ENCODE peak calls at places on chromosomes 3 and 15, in five cellular contexts. One of them, this sample, is unnamed.

GRCh38 chr3:138426211-138426610 is 8.2 kb upstream of the ESYT3 start:
- DNase-seq in fibroblast of lung: peak; percentile 40
- DNase-seq in epithelial cell of esophagus: peak; percentile 33
- DNase-seq in AG10803: peak; percentile 26
- DNase-seq in tibial nerve: no peak
- DNase-seq in this sample: peak; percentile 65

GRCh38 chr15:34987182-34987488 is 952 bp downstream of the ZNF770 start:
- DNase-seq in fibroblast of lung: no peak
- DNase-seq in epithelial cell of esophagus: peak; percentile 40
- DNase-seq in AG10803: no peak
- DNase-seq in tibial nerve: no peak
- DNase-seq in this sample: no peak

GRCh38 chr3:161689699-161690098 is 193.1 kb downstream of the OTOL1 start:
- DNase-seq in fibroblast of lung: no peak
- DNase-seq in epithelial cell of esophagus: no peak
- DNase-seq in AG10803: no peak
- DNase-seq in tibial nerve: no peak
- DNase-seq in this sample: no peak

GRCh38 chr3:13584427-13584891 is 35.5 kb downstream of the FBLN2 start:
- DNase-seq in fibroblast of lung: no peak
- DNase-seq in epithelial cell of esophagus: no peak
- DNase-seq in AG10803: no peak
- DNase-seq in tibial nerve: no peak
- DNase-seq in this sample: no peak

GRCh38 chr15:40877691-40878090 is 3.7 kb upstream of the RHOV start:
- DNase-seq in fibroblast of lung: no peak
- DNase-seq in epithelial cell of esophagus: peak; percentile 30
- DNase-seq in AG10803: peak; percentile 32
- DNase-seq in tibial nerve: no peak
- DNase-seq in this sample: no peak

GRCh38 chr3:45043715-45044299 is 17.7 kb downstream of the CLEC3B start:
- DNase-seq in fibroblast of lung: peak; percentile 93
- DNase-seq in epithelial cell of esophagus: peak; percentile 75
- DNase-seq in AG10803: peak; percentile 91
- DNase-seq in tibial nerve: no peak
- DNase-seq in this sample: peak; percentile 88

GRCh38 chr15:85581495-85581894 is 201.1 kb downstream of the AKAP13 start:
- DNase-seq in fibroblast of lung: no peak
- DNase-seq in epithelial cell of esophagus: no peak
- DNase-seq in AG10803: no peak
- DNase-seq in tibial nerve: no peak
- DNase-seq in this sample: no peak

GRCh38 chr15:100731259-100732156 is 129.1 kb downstream of the ASB7 start:
- DNase-seq in fibroblast of lung: no peak
- DNase-seq in epithelial cell of esophagus: peak; percentile 41
- DNase-seq in AG10803: peak; percentile 73
- DNase-seq in tibial nerve: no peak
- DNase-seq in this sample: no peak

GRCh38 chr3:147359177-147360062 is 46.9 kb downstream of the ZIC4 start:
- DNase-seq in fibroblast of lung: no peak
- DNase-seq in epithelial cell of esophagus: no peak
- DNase-seq in AG10803: no peak
- DNase-seq in tibial nerve: no peak
- DNase-seq in this sample: no peak

GRCh38 chr3:76998555-76998954 is 41.3 kb upstream of the ROBO2 start:
- DNase-seq in fibroblast of lung: no peak
- DNase-seq in epithelial cell of esophagus: peak; percentile 86
- DNase-seq in AG10803: no peak
- DNase-seq in tibial nerve: no peak
- DNase-seq in this sample: no peak

GRCh38 chr3:104820959-104821358 is 545.8 kb upstream of the ALCAM start:
- DNase-seq in fibroblast of lung: no peak
- DNase-seq in epithelial cell of esophagus: no peak
- DNase-seq in AG10803: no peak
- DNase-seq in tibial nerve: no peak
- DNase-seq in this sample: no peak

GRCh38 chr3:119362010-119362409 is 67.8 kb downstream of the ARHGAP31 start:
- DNase-seq in fibroblast of lung: no peak
- DNase-seq in epithelial cell of esophagus: no peak
- DNase-seq in AG10803: no peak
- DNase-seq in tibial nerve: no peak
- DNase-seq in this sample: no peak

GRCh38 chr3:160060409-160061027 is 71.9 kb downstream of the IL12A start:
- DNase-seq in fibroblast of lung: no peak
- DNase-seq in epithelial cell of esophagus: no peak
- DNase-seq in AG10803: no peak
- DNase-seq in tibial nerve: no peak
- DNase-seq in this sample: no peak

GRCh38 chr15:78879517-78880241 is 7.0 kb downstream of the MORF4L1 start:
- DNase-seq in fibroblast of lung: peak; percentile 26
- DNase-seq in epithelial cell of esophagus: no peak
- DNase-seq in AG10803: peak; percentile 28
- DNase-seq in tibial nerve: no peak
- DNase-seq in this sample: no peak

GRCh38 chr15:48433226-48433886 is 102.1 kb downstream of the DUT start:
- DNase-seq in fibroblast of lung: peak; percentile 46
- DNase-seq in epithelial cell of esophagus: peak; percentile 45
- DNase-seq in AG10803: peak; percentile 56
- DNase-seq in tibial nerve: no peak
- DNase-seq in this sample: no peak

GRCh38 chr3:138356666-138357409 is 8.5 kb downstream of the MRAS start:
- DNase-seq in fibroblast of lung: no peak
- DNase-seq in epithelial cell of esophagus: no peak
- DNase-seq in AG10803: no peak
- DNase-seq in tibial nerve: no peak
- DNase-seq in this sample: no peak

DNA sequence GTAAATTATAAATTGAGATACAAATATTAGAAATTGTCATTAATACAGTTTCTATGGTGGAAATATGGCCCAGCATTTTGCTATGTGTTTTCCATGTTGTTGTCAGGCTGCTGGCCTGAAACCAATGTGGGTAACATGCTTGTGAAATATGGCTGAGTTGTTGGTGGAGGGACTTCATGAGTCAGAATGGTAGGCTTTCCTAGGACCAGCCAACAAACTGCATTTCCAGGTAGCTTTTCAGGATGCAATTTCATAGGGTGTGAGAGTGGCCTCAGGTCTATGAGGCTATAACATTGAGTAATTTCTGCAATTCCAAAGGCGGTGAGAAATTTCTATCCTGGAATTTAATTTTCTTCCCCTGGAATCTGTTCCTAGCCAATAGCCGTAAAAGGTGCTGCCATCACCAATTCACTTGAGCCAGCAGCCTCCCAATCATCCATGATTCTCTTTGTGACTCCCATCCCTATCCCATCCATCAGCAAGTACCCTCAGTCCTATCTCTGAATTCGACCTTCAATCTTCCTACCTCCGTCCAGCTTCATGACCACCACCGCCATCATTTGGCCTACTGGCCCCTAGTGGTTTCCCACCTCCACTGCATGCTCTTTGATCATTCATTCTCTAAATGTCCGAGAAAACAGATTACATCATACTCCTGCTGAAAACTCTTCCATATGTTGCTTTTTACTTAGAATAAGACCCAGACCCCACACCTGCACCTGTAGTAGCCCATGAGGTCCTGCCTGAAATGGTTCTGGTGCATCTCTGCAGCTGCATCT is 276.6 kb upstream of the CFAP20DC start:
- DNase-seq in fibroblast of lung: no peak
- DNase-seq in epithelial cell of esophagus: peak; percentile 89
- DNase-seq in AG10803: peak; percentile 21
- DNase-seq in tibial nerve: no peak
- DNase-seq in this sample: no peak
- TF ChIP-seq CTCF in fibroblast of lung: peak; percentile 12
- TF ChIP-seq CTCF in epithelial cell of esophagus: no peak
- TF ChIP-seq CTCF in AG10803: peak; percentile 29
- TF ChIP-seq CTCF in tibial nerve: no peak
- TF ChIP-seq CTCF in this sample: peak; percentile 34

DNA sequence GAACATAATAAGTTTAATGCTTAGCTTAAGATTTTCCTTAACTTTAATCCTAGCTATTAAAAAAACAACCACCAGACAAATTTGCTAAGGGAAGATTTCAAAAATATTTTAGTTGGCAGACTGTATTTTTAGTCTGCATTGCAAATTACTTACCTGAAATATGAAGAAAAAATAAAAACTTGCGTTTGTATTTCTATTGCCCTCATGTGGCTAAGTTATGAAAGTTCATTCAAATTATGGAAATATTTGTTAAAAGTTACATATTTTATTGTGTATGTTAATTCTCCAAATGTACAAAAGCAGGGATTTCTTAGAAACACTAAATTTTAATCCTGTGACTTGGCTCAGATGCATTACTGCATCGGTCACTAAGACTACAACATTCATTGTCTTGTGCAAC is 15.0 kb downstream of the GTF2A2 start:
- DNase-seq in fibroblast of lung: peak; percentile 19
- DNase-seq in epithelial cell of esophagus: no peak
- DNase-seq in AG10803: no peak
- DNase-seq in tibial nerve: no peak
- DNase-seq in this sample: peak; percentile 26
- TF ChIP-seq CTCF in fibroblast of lung: no peak
- TF ChIP-seq CTCF in epithelial cell of esophagus: peak; percentile 3
- TF ChIP-seq CTCF in AG10803: peak; percentile 19
- TF ChIP-seq CTCF in tibial nerve: peak; percentile 17
- TF ChIP-seq CTCF in this sample: no peak

DNA sequence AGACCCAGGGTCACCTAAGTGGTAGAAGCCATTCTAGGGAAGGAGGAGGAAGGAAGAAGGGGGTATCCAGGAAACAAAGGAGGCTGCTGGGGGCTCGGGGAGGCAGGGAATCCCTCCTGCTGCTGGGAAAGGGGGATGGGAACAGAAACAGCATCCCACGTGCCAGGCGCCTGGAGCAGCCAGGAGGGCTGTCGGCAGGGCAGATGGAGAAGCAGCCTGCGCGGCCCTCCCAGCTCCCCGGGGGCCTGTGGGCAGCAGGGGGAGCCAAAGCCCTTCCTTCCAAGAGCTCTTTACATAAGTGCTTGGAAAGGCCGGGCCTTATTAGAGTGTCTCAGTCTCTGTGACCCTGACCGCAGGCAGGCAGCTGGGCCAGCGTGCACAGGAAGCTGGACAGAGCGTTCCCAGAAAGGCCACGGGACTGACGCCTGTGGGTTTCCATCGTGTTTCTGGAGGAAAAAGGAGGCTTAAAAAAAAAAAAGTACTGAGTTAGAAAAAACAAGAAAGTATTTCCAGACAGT is 24.8 kb downstream of the LOXL1 start:
- DNase-seq in fibroblast of lung: peak; percentile 99
- DNase-seq in epithelial cell of esophagus: peak; percentile 74
- DNase-seq in AG10803: peak; percentile 99
- DNase-seq in tibial nerve: peak; percentile 91
- DNase-seq in this sample: peak; percentile 99
- TF ChIP-seq CTCF in fibroblast of lung: peak; percentile 74
- TF ChIP-seq CTCF in epithelial cell of esophagus: peak; percentile 52
- TF ChIP-seq CTCF in AG10803: peak; percentile 67
- TF ChIP-seq CTCF in tibial nerve: peak; percentile 82
- TF ChIP-seq CTCF in this sample: peak; percentile 88

DNA sequence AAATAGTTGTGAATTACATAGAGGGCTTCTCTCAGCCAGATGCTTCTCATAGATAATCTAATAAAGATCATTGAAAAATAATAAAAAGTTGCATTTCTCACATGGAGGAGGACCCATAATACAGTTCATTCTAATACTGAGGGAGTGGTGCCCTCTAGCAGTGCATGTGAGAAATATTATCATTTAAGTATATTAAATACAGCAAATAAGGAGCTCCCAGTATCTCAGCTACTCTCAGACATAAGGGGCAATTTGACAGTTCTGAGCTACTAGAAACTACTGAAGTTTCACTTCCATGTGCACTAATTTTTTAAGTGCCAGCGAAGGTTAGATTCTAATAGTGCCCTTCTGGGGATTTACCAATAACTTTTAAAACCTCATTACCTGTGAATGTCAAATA is 188.3 kb downstream of the IL5RA start:
- DNase-seq in fibroblast of lung: peak; percentile 18
- DNase-seq in epithelial cell of esophagus: peak; percentile 2
- DNase-seq in AG10803: no peak
- DNase-seq in tibial nerve: no peak
- DNase-seq in this sample: peak; percentile 23
- TF ChIP-seq CTCF in fibroblast of lung: no peak
- TF ChIP-seq CTCF in epithelial cell of esophagus: no peak
- TF ChIP-seq CTCF in AG10803: no peak
- TF ChIP-seq CTCF in tibial nerve: peak; percentile 35
- TF ChIP-seq CTCF in this sample: peak; percentile 30

GRCh38 chr3:135907422-135908165 is 57.9 kb upstream of the PPP2R3A start:
- DNase-seq in fibroblast of lung: no peak
- DNase-seq in epithelial cell of esophagus: peak; percentile 71
- DNase-seq in AG10803: no peak
- DNase-seq in tibial nerve: no peak
- DNase-seq in this sample: no peak

GRCh38 chr3:135911106-135911505 is 54.4 kb upstream of the PPP2R3A start:
- DNase-seq in fibroblast of lung: peak; percentile 21
- DNase-seq in epithelial cell of esophagus: no peak
- DNase-seq in AG10803: peak; percentile 25
- DNase-seq in tibial nerve: no peak
- DNase-seq in this sample: no peak

GRCh38 chr3:135908737-135909136 is 56.8 kb upstream of the PPP2R3A start:
- DNase-seq in fibroblast of lung: no peak
- DNase-seq in epithelial cell of esophagus: no peak
- DNase-seq in AG10803: no peak
- DNase-seq in tibial nerve: no peak
- DNase-seq in this sample: no peak

GRCh38 chr3:135908225-135908624 is 57.3 kb upstream of the PPP2R3A start:
- DNase-seq in fibroblast of lung: no peak
- DNase-seq in epithelial cell of esophagus: peak; percentile 91
- DNase-seq in AG10803: no peak
- DNase-seq in tibial nerve: no peak
- DNase-seq in this sample: no peak

DNA sequence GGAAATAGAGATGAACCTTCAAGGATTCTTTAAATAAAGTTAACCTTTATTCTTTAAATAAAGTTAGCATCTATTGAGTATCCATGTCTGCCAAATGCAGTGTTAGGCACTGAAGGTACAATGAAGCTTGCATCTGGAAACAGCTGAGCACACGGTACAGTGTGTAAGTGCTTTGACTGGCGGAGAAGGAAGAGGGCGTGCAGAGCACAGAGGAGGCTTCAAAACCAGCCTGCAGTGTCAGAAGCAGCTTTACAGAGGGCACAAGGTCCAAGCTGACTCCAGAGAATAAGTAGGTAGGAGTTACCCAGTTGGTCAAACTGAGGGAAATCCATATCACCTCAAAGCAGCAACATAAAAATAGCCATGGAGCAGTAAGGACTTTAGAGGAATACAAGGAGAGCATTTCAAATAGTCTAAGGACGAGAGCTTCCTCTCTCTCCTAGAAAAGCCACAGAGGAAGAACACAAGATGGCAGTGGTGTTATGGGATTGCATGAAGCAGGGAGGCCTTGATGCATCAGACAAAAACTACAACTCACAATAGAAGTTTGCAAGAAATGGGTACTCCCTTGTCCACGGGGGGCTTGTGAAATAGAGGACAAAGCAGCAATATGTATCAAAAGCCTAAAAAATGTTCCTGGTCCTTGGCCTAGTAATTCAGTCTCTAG is 60.3 kb upstream of the PPP2R3A start:
- DNase-seq in fibroblast of lung: peak; percentile 40
- DNase-seq in epithelial cell of esophagus: peak; percentile 57
- DNase-seq in AG10803: peak; percentile 55
- DNase-seq in tibial nerve: no peak
- DNase-seq in this sample: peak; percentile 39
- TF ChIP-seq CTCF in fibroblast of lung: peak; percentile 43
- TF ChIP-seq CTCF in epithelial cell of esophagus: peak; percentile 60
- TF ChIP-seq CTCF in AG10803: peak; percentile 51
- TF ChIP-seq CTCF in tibial nerve: no peak
- TF ChIP-seq CTCF in this sample: peak; percentile 42